ENCODE peak calls at places on chromosomes 11 and 22, in five cellular contexts. S, T, I, G and E are unnamed samples.

GRCh38 chr22:32676196-32676595 is 125.3 kb upstream of the TIMP3 start:
- DNase-seq in T (no peak), I (no peak), S (no peak), G (no peak), E (peak; percentile 28)

GRCh38 chr11:132072880-132073213 is 702.4 kb downstream of the NTM start:
- DNase-seq in T (no peak), S (no peak), I (no peak), G (no peak), E (no peak)

GRCh38 chr22:46829140-46829891 is 66.9 kb downstream of the TBC1D22A start:
- DNase-seq in G (no peak), T (peak; percentile 37), S (no peak), I (no peak), E (no peak)

GRCh38 chr11:119041821-119042514 is 11.3 kb upstream of the SLC37A4 start:
- DNase-seq in T (no peak), S (no peak), I (no peak), G (no peak), E (no peak)

GRCh38 chr11:8256271-8257002 is 7.2 kb downstream of the LMO1 start:
- DNase-seq in T (no peak), I (no peak), G (no peak), S (no peak), E (no peak)

GRCh38 chr22:45544588-45545170 is 42.0 kb downstream of the FBLN1 start:
- DNase-seq in G (no peak), S (no peak), I (no peak), T (no peak), E (no peak)

GRCh38 chr11:58204042-58204441 is at the start of gene OR1S2:
- DNase-seq in T (no peak), S (no peak), G (no peak), I (no peak), E (no peak)

GRCh38 chr22:50098052-50098451 is 8.2 kb downstream of the MOV10L1 start:
- DNase-seq in S (no peak), T (no peak), I (no peak), G (no peak), E (no peak)

GRCh38 chr11:44600739-44601416 is 35.4 kb downstream of the CD82 start:
- DNase-seq in G (no peak), S (no peak), T (no peak), I (no peak), E (no peak)

GRCh38 chr11:1812274-1812673 is 22.5 kb upstream of the SYT8 start:
- DNase-seq in T (no peak), G (no peak), S (no peak), I (no peak), E (no peak)

GRCh38 chr11:31442086-31442485 is 67.3 kb downstream of the IMMP1L start:
- DNase-seq in G (no peak), S (no peak), T (no peak), I (no peak), E (no peak)

GRCh38 chr11:129312741-129313587 is 62.7 kb upstream of the BARX2 start:
- DNase-seq in G (no peak), T (no peak), I (no peak), S (no peak), E (no peak)

GRCh38 chr11:2928605-2929510 is at the start of gene PHLDA2:
- DNase-seq in I (peak; percentile 26), S (peak; percentile 49), T (peak; percentile 81), G (peak; percentile 41), E (no peak)

GRCh38 chr11:63427971-63428508 is 58.5 kb downstream of the SLC22A9 start:
- DNase-seq in I (no peak), T (no peak), S (no peak), G (no peak), E (no peak)

GRCh38 chr11:126477526-126478275 is 122.2 kb downstream of the ST3GAL4 start:
- DNase-seq in S (no peak), G (no peak), I (no peak), T (no peak), E (no peak)

GRCh38 chr11:118415739-118416068 is 14.3 kb downstream of the ATP5MG start:
- DNase-seq in S (no peak), I (no peak), G (peak; percentile 33), T (peak; percentile 49), E (no peak)

GRCh38 chr11:44535201-44535980 is 30.1 kb upstream of the CD82 start:
- DNase-seq in S (no peak), I (no peak), G (no peak), T (no peak), E (no peak)

GRCh38 chr11:122108192-122108799 is 7.7 kb downstream of the BLID start:
- DNase-seq in T (peak; percentile 19), S (no peak), G (peak; percentile 57), I (no peak), E (no peak)

GRCh38 chr22:19292262-19293230 is 1.0 kb upstream of the CLTCL1 start:
- DNase-seq in T (no peak), S (no peak), G (no peak), I (no peak), E (no peak)

GRCh38 chr11:97367406-97368083 is 977.7 kb downstream of the JRKL start:
- DNase-seq in S (no peak), I (no peak), G (no peak), T (no peak), E (no peak)

GRCh38 chr11:10526974-10527918 is 13.7 kb downstream of the RNF141 start:
- DNase-seq in T (peak; percentile 6), S (no peak), I (no peak), G (peak; percentile 88), E (peak; percentile 56)

GRCh38 chr22:44214187-44214586 is 33.5 kb downstream of the PARVG start:
- DNase-seq in G (no peak), T (no peak), S (no peak), I (no peak), E (no peak)

GRCh38 chr22:28230682-28231081 is 311.6 kb upstream of the PITPNB start:
- DNase-seq in S (no peak), T (no peak), I (no peak), G (no peak), E (no peak)

GRCh38 chr11:100105605-100106358 is 581.3 kb upstream of the ARHGAP42 start:
- DNase-seq in I (no peak), T (no peak), G (no peak), S (no peak), E (no peak)

GRCh38 chr11:76652989-76653673 is 17.4 kb downstream of the LRRC32 start:
- DNase-seq in G (no peak), T (no peak), I (no peak), S (no peak), E (no peak)

GRCh38 chr11:69291459-69292110 is 2.4 kb upstream of the MYEOV start:
- DNase-seq in I (no peak), T (no peak), G (no peak), S (no peak), E (no peak)

GRCh38 chr22:29309332-29310064 is 3.0 kb downstream of the GAS2L1 start:
- DNase-seq in I (no peak), G (no peak), S (no peak), T (peak; percentile 41), E (no peak)

GRCh38 chr11:9880657-9881056 is 216.8 kb downstream of the SWAP70 start:
- DNase-seq in I (no peak), G (no peak), S (no peak), T (no peak), E (no peak)

DNA sequence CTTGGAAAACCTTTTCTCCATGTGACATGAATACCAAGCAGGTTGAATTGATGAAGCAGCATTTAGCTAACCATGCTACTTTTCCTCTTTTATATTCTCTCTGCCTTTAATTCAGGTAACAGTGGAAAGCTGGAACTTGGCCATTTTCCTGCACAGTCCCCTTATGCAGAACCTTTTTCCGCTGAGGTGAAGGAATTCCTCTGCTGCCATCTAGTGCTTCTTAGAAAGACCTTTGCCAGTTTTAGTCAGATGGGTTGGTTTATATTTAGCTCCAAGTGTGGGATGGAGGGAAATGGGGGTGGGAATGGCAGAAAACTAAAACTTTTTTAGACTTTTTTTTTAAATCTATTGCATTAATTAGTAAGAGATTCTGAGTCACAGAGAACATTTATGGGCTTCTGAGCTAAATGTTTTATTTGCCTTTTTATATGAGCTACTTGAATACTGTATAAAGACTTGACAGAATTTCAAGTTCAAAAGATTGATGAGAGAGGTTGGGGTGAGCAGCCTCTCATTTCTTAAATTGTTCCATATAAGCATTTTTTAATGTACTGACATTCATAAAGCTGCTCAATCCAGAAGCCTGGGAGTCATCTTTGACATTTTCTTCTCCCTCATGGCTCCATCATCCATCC is 153.9 kb upstream of the ZC3H12C start:
- DNase-seq in S (no peak), I (no peak), G (peak; percentile 85), T (peak; percentile 21), E (peak; percentile 63)
- TF ChIP-seq CTCF in S (peak; percentile 76), I (no peak), G (peak; percentile 80), T (peak; percentile 47), E (peak; percentile 79)

GRCh38 chr11:115042002-115042401 is 363.7 kb downstream of the NXPE2 start:
- DNase-seq in S (no peak), I (no peak), G (no peak), T (no peak), E (no peak)
- TF ChIP-seq CTCF in S (no peak), I (no peak), G (no peak), T (no peak), E (no peak)

GRCh38 chr11:33663121-33663520 is 37.5 kb downstream of the C11orf91 start:
- DNase-seq in T (no peak), I (no peak), S (no peak), G (no peak), E (no peak)

GRCh38 chr11:33664166-33664565 is 36.5 kb downstream of the C11orf91 start:
- DNase-seq in T (no peak), I (no peak), S (no peak), G (no peak), E (no peak)

GRCh38 chr11:33659370-33660139 is 41.1 kb downstream of the C11orf91 start:
- DNase-seq in G (no peak), T (no peak), S (no peak), I (no peak), E (no peak)

GRCh38 chr11:33658195-33658900 is 42.3 kb downstream of the C11orf91 start:
- DNase-seq in I (no peak), S (no peak), T (no peak), G (no peak), E (no peak)

GRCh38 chr11:33660962-33661361 is 39.7 kb downstream of the C11orf91 start:
- DNase-seq in S (no peak), I (no peak), T (no peak), G (no peak), E (no peak)
- TF ChIP-seq CTCF in S (no peak), I (no peak), T (no peak), G (no peak), E (no peak)

GRCh38 chr22:41946360-41947180 is at the start of gene CENPM:
- DNase-seq in S (peak; percentile 87), G (peak; percentile 92), I (peak; percentile 65), T (peak; percentile 97), E (peak; percentile 76)
- TF ChIP-seq CTCF in S (peak; percentile 29), G (peak; percentile 33), I (no peak), T (peak; percentile 28), E (no peak)

DNA sequence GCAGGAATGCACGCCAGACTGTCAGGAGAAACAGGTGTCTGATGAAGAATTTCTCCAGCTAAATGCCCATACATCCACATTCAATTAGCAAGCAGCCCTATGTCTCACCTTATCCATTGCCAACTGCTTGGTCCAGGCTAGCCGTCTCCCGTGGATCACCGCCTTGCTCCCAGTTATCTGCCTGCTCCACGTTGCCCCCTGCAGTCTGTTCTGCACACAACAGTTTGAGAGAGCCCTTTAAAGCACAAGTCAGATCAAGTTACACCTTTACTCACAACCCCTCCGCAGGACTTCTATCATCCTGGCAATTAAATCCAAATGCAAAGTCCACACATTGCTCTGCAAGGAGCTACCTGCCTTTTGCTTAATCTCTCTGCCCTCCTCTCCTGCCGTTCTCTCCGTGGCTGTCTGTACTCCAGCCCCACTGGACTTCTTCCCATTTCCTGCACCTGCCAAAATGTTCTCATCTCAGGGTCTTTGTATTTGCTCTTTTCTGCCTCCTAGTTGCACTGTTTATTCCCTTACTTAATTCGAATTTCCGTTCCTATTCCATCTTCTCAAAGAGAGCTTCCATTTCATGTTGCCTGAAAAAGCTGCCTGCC is 185.3 kb upstream of the LARGE1 start:
- DNase-seq in I (no peak), T (peak; percentile 3), S (peak; percentile 59), G (no peak), E (peak; percentile 26)
- TF ChIP-seq CTCF in I (no peak), T (no peak), S (peak; percentile 82), G (peak; percentile 17), E (peak; percentile 79)